ENCODE peak calls at places on chromosomes 13 and 19, in five cellular contexts. One of them, this sample, is unnamed.

GRCh38 chr19:48354332-48354992 is 9.3 kb downstream of the TMEM143 start:
- DNase-seq in brain microvascular endothelial cell: peak; percentile 43
- DNase-seq in right lobe of liver: no peak
- DNase-seq in transverse colon: no peak
- DNase-seq in mammary epithelial cell: no peak
- DNase-seq in this sample: no peak

GRCh38 chr19:35114656-35115537 is 726 bp upstream of the FXYD3 start:
- DNase-seq in brain microvascular endothelial cell: peak; percentile 18
- DNase-seq in right lobe of liver: no peak
- DNase-seq in transverse colon: peak; percentile 86
- DNase-seq in mammary epithelial cell: peak; percentile 68
- DNase-seq in this sample: peak; percentile 74

GRCh38 chr19:34639491-34640085 is 37.4 kb downstream of the SCGB2B2 start:
- DNase-seq in brain microvascular endothelial cell: peak; percentile 11
- DNase-seq in right lobe of liver: no peak
- DNase-seq in transverse colon: peak; percentile 40
- DNase-seq in mammary epithelial cell: peak; percentile 35
- DNase-seq in this sample: peak; percentile 79

GRCh38 chr13:113951246-113951999 is 22.5 kb downstream of the C13orf46 start:
- DNase-seq in brain microvascular endothelial cell: peak; percentile 31
- DNase-seq in right lobe of liver: peak; percentile 88
- DNase-seq in transverse colon: peak; percentile 91
- DNase-seq in mammary epithelial cell: peak; percentile 68
- DNase-seq in this sample: peak; percentile 89

GRCh38 chr13:42393573-42394360 is 121.8 kb downstream of the AKAP11 start:
- DNase-seq in brain microvascular endothelial cell: no peak
- DNase-seq in right lobe of liver: no peak
- DNase-seq in transverse colon: no peak
- DNase-seq in mammary epithelial cell: no peak
- DNase-seq in this sample: no peak

GRCh38 chr19:39097299-39097698 is 13.1 kb downstream of the ACP7 start:
- DNase-seq in brain microvascular endothelial cell: no peak
- DNase-seq in right lobe of liver: no peak
- DNase-seq in transverse colon: no peak
- DNase-seq in mammary epithelial cell: no peak
- DNase-seq in this sample: no peak

GRCh38 chr13:53137777-53138176 is 109.2 kb downstream of the OLFM4 start:
- DNase-seq in brain microvascular endothelial cell: peak; percentile 31
- DNase-seq in right lobe of liver: no peak
- DNase-seq in transverse colon: no peak
- DNase-seq in mammary epithelial cell: no peak
- DNase-seq in this sample: peak; percentile 94

GRCh38 chr13:43319617-43320444 is 296.4 kb downstream of the DNAJC15 start:
- DNase-seq in brain microvascular endothelial cell: no peak
- DNase-seq in right lobe of liver: no peak
- DNase-seq in transverse colon: no peak
- DNase-seq in mammary epithelial cell: no peak
- DNase-seq in this sample: no peak

GRCh38 chr13:113371061-113371460 is 7.1 kb upstream of the GRTP1 start:
- DNase-seq in brain microvascular endothelial cell: no peak
- DNase-seq in right lobe of liver: no peak
- DNase-seq in transverse colon: no peak
- DNase-seq in mammary epithelial cell: no peak
- DNase-seq in this sample: no peak

GRCh38 chr19:43525836-43526771 is 897 bp downstream of the ETHE1 start:
- DNase-seq in brain microvascular endothelial cell: no peak
- DNase-seq in right lobe of liver: peak; percentile 51
- DNase-seq in transverse colon: peak; percentile 86
- DNase-seq in mammary epithelial cell: peak; percentile 21
- DNase-seq in this sample: no peak

GRCh38 chr13:50990540-50991506 is 81.2 kb downstream of the RNASEH2B start:
- DNase-seq in brain microvascular endothelial cell: peak; percentile 9
- DNase-seq in right lobe of liver: no peak
- DNase-seq in transverse colon: peak; percentile 32
- DNase-seq in mammary epithelial cell: no peak
- DNase-seq in this sample: peak; percentile 50

GRCh38 chr13:45482571-45483173 is 17.9 kb downstream of the COG3 start:
- DNase-seq in brain microvascular endothelial cell: no peak
- DNase-seq in right lobe of liver: no peak
- DNase-seq in transverse colon: no peak
- DNase-seq in mammary epithelial cell: peak; percentile 80
- DNase-seq in this sample: no peak

GRCh38 chr19:58455306-58455705 is 3.9 kb downstream of the ZNF324B start:
- DNase-seq in brain microvascular endothelial cell: no peak
- DNase-seq in right lobe of liver: no peak
- DNase-seq in transverse colon: no peak
- DNase-seq in mammary epithelial cell: no peak
- DNase-seq in this sample: no peak
- H3K27ac ChIP-seq in brain microvascular endothelial cell: no peak overlapping the region
- H3K27ac ChIP-seq in right lobe of liver: no peak overlapping the region
- H3K27ac ChIP-seq in transverse colon: no peak overlapping the region
- H3K27ac ChIP-seq in mammary epithelial cell: no peak overlapping the region
- H3K27ac ChIP-seq in this sample: no peak overlapping the region

GRCh38 chr19:11160119-11160768 is 4.7 kb upstream of the SPC24 start:
- DNase-seq in brain microvascular endothelial cell: no peak
- DNase-seq in right lobe of liver: no peak
- DNase-seq in transverse colon: no peak
- DNase-seq in mammary epithelial cell: no peak
- DNase-seq in this sample: no peak
- TF ChIP-seq CTCF in brain microvascular endothelial cell: no peak
- TF ChIP-seq CTCF in right lobe of liver: no peak
- TF ChIP-seq CTCF in transverse colon: no peak
- TF ChIP-seq CTCF in mammary epithelial cell: no peak
- TF ChIP-seq CTCF in this sample: no peak

GRCh38 chr13:72652681-72653080 is 74.7 kb downstream of the MZT1 start:
- DNase-seq in brain microvascular endothelial cell: peak; percentile 32
- DNase-seq in right lobe of liver: no peak
- DNase-seq in transverse colon: no peak
- DNase-seq in mammary epithelial cell: peak; percentile 53
- DNase-seq in this sample: peak; percentile 0
- H3K27ac ChIP-seq in brain microvascular endothelial cell: no peak overlapping the region
- H3K27ac ChIP-seq in right lobe of liver: no peak overlapping the region
- H3K27ac ChIP-seq in transverse colon: no peak overlapping the region
- H3K27ac ChIP-seq in mammary epithelial cell: no peak overlapping the region
- H3K27ac ChIP-seq in this sample: no peak overlapping the region

GRCh38 chr13:40445557-40445990 is 220.9 kb downstream of the FOXO1 start:
- DNase-seq in brain microvascular endothelial cell: peak; percentile 84
- DNase-seq in right lobe of liver: peak; percentile 62
- DNase-seq in transverse colon: peak; percentile 60
- DNase-seq in mammary epithelial cell: peak; percentile 98
- DNase-seq in this sample: peak; percentile 88
- TF ChIP-seq CTCF in brain microvascular endothelial cell: no peak
- TF ChIP-seq CTCF in right lobe of liver: no peak
- TF ChIP-seq CTCF in transverse colon: no peak
- TF ChIP-seq CTCF in mammary epithelial cell: no peak
- TF ChIP-seq CTCF in this sample: no peak

GRCh38 chr13:66443926-66444325 is 786.2 kb downstream of the PCDH9 start:
- DNase-seq in brain microvascular endothelial cell: no peak
- DNase-seq in right lobe of liver: no peak
- DNase-seq in transverse colon: no peak
- DNase-seq in mammary epithelial cell: no peak
- DNase-seq in this sample: no peak
- H3K27ac ChIP-seq in brain microvascular endothelial cell: no peak overlapping the region
- H3K27ac ChIP-seq in right lobe of liver: no peak overlapping the region
- H3K27ac ChIP-seq in transverse colon: no peak overlapping the region
- H3K27ac ChIP-seq in mammary epithelial cell: no peak overlapping the region
- H3K27ac ChIP-seq in this sample: no peak overlapping the region

DNA sequence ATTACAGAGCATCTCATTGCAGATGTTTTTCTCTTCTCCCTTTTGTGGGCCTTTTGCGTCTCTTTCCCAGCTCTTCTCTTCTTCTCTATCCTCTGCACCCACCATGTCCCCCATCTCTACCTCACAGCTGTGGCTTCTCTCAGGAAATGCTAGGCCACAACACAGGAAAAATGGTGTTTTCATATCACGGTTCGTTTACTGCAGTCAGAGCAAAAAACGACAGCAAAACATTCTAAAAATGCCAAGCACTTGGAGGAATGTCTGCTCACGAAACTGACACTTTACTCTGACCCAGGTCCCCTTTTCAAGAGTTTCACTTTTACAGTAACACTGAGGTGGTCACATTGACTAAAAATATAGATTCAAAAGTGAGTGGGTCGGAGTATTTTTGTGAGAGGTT is 152.2 kb downstream of the DCT start:
- DNase-seq in brain microvascular endothelial cell: no peak
- DNase-seq in right lobe of liver: no peak
- DNase-seq in transverse colon: no peak
- DNase-seq in mammary epithelial cell: no peak
- DNase-seq in this sample: no peak
- TF ChIP-seq CTCF in brain microvascular endothelial cell: no peak
- TF ChIP-seq CTCF in right lobe of liver: no peak
- TF ChIP-seq CTCF in transverse colon: no peak
- TF ChIP-seq CTCF in mammary epithelial cell: no peak
- TF ChIP-seq CTCF in this sample: no peak

This sample was measured in cardiac muscle cell.